ENCODE peak calls at places on chromosomes 13 and 19, in eight cellular contexts. P is HCT116, S is endothelial cell of umbilical vein, H is GM23338, U is GM12878, W is H1, K is HepG2, J is K562. N is an unnamed sample.

GRCh38 chr19:44712864-44713515 is 14.0 kb downstream of the CEACAM16 start:
- DNase-seq in P (no peak), S (no peak), H (peak), U (no peak), W (no peak), K (peak), J (no peak), N (no peak)

GRCh38 chr13:48547663-48548092 is 14.8 kb upstream of the RCBTB2 start:
- DNase-seq in P (no peak), S (no peak), H (no peak), U (no peak), W (no peak), K (peak), J (no peak), N (no peak)

GRCh38 chr13:100513987-100514670 is 74.5 kb downstream of the GGACT start:
- DNase-seq in P (no peak), S (no peak), H (no peak), U (no peak), W (no peak), K (no peak), J (no peak), N (peak)

GRCh38 chr13:81874681-81875661 is 1534.0 kb upstream of the SPRY2 start:
- DNase-seq in P (no peak), S (no peak), H (peak), U (no peak), W (peak), K (peak), J (no peak), N (no peak)

GRCh38 chr13:32443111-32443510 is 15.2 kb upstream of the N4BP2L1 start:
- DNase-seq in P (peak), S (peak), H (peak), U (peak), W (no peak), K (peak), J (no peak), N (no peak)

GRCh38 chr19:40799558-40800338 is 757 bp downstream of the EGLN2 start:
- DNase-seq in P (no peak), S (peak), H (peak), U (no peak), W (no peak), K (no peak), J (no peak), N (no peak)

GRCh38 chr13:33186851-33187250 is 98.7 kb downstream of the STARD13 start:
- DNase-seq in P (no peak), S (peak), H (peak), U (no peak), W (no peak), K (no peak), J (no peak), N (no peak)

GRCh38 chr13:46633416-46633815 is 80.4 kb downstream of the LRCH1 start:
- DNase-seq in P (no peak), S (no peak), H (no peak), U (no peak), W (no peak), K (peak), J (no peak), N (no peak)

GRCh38 chr19:56091751-56092546 is 29.1 kb downstream of the ZNF787 start:
- DNase-seq in P (no peak), S (no peak), H (no peak), U (no peak), W (no peak), K (no peak), J (no peak), N (no peak)

GRCh38 chr19:54188224-54188871 is 1.0 kb downstream of the MBOAT7 start:
- DNase-seq in P (no peak), S (peak), H (peak), U (no peak), W (no peak), K (no peak), J (peak), N (no peak)

GRCh38 chr19:46746281-46746965 is at the start of gene STRN4:
- DNase-seq in P (no peak), S (no peak), H (peak), U (no peak), W (no peak), K (no peak), J (peak), N (no peak)

GRCh38 chr19:41029524-41030432 is 38.7 kb downstream of the CYP2B6 start:
- DNase-seq in P (no peak), S (no peak), H (no peak), U (no peak), W (no peak), K (no peak), J (no peak), N (no peak)

GRCh38 chr13:111533900-111534645 is 213.6 kb downstream of the TEX29 start:
- DNase-seq in P (no peak), S (no peak), H (no peak), U (no peak), W (no peak), K (no peak), J (no peak), N (no peak)

GRCh38 chr13:47546963-47547345 is 454.1 kb downstream of the SUCLA2 start:
- DNase-seq in P (no peak), S (no peak), H (no peak), U (no peak), W (no peak), K (no peak), J (no peak), N (no peak)

GRCh38 chr13:73411067-73411809 is 352.4 kb downstream of the KLF5 start:
- DNase-seq in P (peak), S (no peak), H (no peak), U (no peak), W (no peak), K (no peak), J (no peak), N (no peak)

GRCh38 chr13:77779461-77780272 is 82.2 kb downstream of the SLAIN1 start:
- DNase-seq in P (peak), S (peak), H (peak), U (peak), W (no peak), K (peak), J (no peak), N (peak)

GRCh38 chr19:39032164-39032918 is at the start of gene FBXO27:
- DNase-seq in P (peak), S (no peak), H (peak), U (no peak), W (no peak), K (no peak), J (peak), N (no peak)

GRCh38 chr13:111873676-111874178 is 193.2 kb upstream of the SOX1 start:
- DNase-seq in P (no peak), S (no peak), H (no peak), U (no peak), W (no peak), K (no peak), J (no peak), N (no peak)

GRCh38 chr19:50921391-50922315 is 10.5 kb upstream of the KLK4 start:
- DNase-seq in P (no peak), S (no peak), H (peak), U (no peak), W (no peak), K (no peak), J (no peak), N (no peak)

GRCh38 chr19:4456566-4456842 is 1.1 kb downstream of the UBXN6 start:
- DNase-seq in P (no peak), S (peak), H (no peak), U (no peak), W (no peak), K (no peak), J (peak), N (no peak)

GRCh38 chr13:28574617-28575142 is 79.8 kb upstream of the FLT1 start:
- DNase-seq in P (peak), S (peak), H (no peak), U (peak), W (no peak), K (peak), J (peak), N (no peak)

GRCh38 chr13:46572758-46573384 is 19.9 kb downstream of the LRCH1 start:
- DNase-seq in P (no peak), S (no peak), H (no peak), U (no peak), W (no peak), K (no peak), J (no peak), N (no peak)

GRCh38 chr13:27273658-27274425 is 3.2 kb downstream of the RASL11A start:
- DNase-seq in P (no peak), S (no peak), H (no peak), U (no peak), W (no peak), K (no peak), J (no peak), N (no peak)

GRCh38 chr13:114249062-114249461 is 14.4 kb downstream of the CDC16 start:
- DNase-seq in P (no peak), S (no peak), H (no peak), U (no peak), W (no peak), K (no peak), J (no peak), N (no peak)

DNA sequence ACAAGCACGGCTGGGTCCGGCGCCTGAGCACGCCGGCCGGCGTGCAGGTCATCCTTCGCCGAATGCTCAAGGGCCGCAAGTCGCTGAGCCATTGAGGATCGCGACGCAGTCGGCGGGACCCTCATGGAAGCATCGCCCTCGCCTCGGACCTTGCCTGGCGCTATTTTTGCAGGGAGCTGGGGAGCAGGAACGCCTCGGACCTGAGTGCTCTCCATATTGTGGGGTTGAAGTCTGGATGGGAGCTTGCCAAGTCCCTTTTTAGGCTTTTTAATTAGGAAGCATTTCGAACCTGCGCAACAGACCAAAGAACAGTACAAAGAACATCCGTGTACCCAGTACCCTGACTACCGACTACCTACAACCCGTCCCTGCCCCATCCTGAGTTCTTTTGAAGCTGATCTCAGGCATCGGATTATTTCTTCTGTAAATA is 628 bp downstream of the MRPL34 start:
- DNase-seq in P (no peak), S (no peak), H (peak), U (no peak), W (no peak), K (no peak), J (no peak), N (no peak)
- H3K27ac ChIP-seq in P (peak), S (peak), H (peak), U (peak), W (peak), K (peak), J (peak), N (peak)

GRCh38 chr13:36131215-36131930 is at the start of gene DCLK1:
- DNase-seq in P (no peak), S (no peak), H (peak), U (no peak), W (no peak), K (no peak), J (no peak), N (no peak)
- TF ChIP-seq EZH2 in P (no peak), S (no peak), H (no peak), U (no peak), W (no peak), K (no peak), J (no peak), N (no peak)

DNA sequence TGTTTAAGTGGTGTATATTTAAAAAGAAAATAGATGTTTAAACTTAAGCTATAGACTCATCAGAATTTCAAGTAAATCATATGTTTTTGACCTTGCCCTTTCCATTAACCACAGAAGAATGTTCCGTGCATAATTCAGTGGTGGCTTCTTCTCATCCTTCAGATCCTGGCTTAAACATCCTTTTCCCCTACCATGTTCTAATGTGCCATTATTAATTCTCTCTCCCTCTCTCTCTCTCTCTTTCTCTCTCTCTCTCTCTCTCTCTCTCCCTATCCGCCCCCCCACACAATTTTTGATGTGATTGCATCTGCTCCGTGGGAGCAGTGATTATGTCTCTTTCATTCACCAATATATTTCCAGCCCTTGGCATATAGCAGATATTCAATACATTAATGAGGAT is 116.4 kb downstream of the DCLK1 start:
- DNase-seq in P (no peak), S (no peak), H (no peak), U (no peak), W (no peak), K (no peak), J (no peak), N (no peak)
- TF ChIP-seq POLR2AphosphoS5 in P (no peak), S (no peak), H (no peak), U (no peak), W (no peak), K (no peak), J (no peak), N (no peak)

DNA sequence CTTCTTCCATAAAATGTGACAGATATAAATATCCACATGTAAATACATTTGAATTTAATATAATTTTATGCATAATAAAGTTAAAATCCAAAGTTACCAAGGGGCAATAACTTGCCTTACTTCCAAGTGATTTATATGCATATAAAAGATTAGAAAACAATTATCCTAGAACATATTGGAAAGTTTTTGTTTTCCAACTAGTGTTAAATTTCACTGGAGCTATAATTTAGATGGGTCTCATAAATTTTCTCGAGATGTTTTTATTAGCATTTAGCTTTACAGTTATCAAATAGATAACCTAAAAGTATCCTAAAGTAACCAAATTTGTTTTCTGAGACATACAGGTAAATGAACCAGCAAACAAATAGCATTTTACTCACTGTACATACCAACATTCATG is 225.3 kb downstream of the SPRY2 start:
- DNase-seq in P (no peak), S (no peak), H (no peak), U (no peak), W (no peak), K (no peak), J (no peak), N (no peak)
- H3K27ac ChIP-seq in P (no peak), S (no peak), H (no peak), U (no peak), W (no peak), K (no peak), J (no peak), N (no peak)

GRCh38 chr19:35796645-35797542 is 15.8 kb downstream of the PRODH2 start:
- DNase-seq in P (no peak), S (no peak), H (peak), U (no peak), W (no peak), K (no peak), J (no peak), N (no peak)
- TF ChIP-seq EZH2 in P (no peak), S (no peak), H (peak), U (no peak), W (peak), K (no peak), J (no peak), N (no peak)

GRCh38 chr19:29370276-29370675 is 155.5 kb upstream of the VSTM2B start:
- DNase-seq in P (no peak), S (no peak), H (no peak), U (no peak), W (no peak), K (no peak), J (peak), N (no peak)
- TF ChIP-seq POLR2AphosphoS5 in P (no peak), S (no peak), H (no peak), U (no peak), W (no peak), K (no peak), J (no peak), N (no peak)

N was measured in SK-N-MC.